ENCODE peak calls at places on chromosomes 11 and 22, in eight cellular contexts. H is RWPE1, V is A549, N is esophagus muscularis mucosa, Q is HL-60, K is stomach, L is ovary, O is nephron progenitor cell. S is an unnamed sample.

GRCh38 chr11:203056-203944 is 3.9 kb downstream of the BET1L start:
- DNase-seq in H (no peak), V (no peak), N (no peak), Q (no peak), K (peak; percentile 17), L (no peak), O (no peak), S (no peak)

GRCh38 chr11:99505319-99505718 is 484.6 kb downstream of the CNTN5 start:
- DNase-seq in H (peak; percentile 2), V (no peak), N (no peak), Q (no peak), K (no peak), L (no peak), O (no peak), S (no peak)

GRCh38 chr11:67416416-67417335 is 1.2 kb downstream of the CARNS1 start:
- DNase-seq in H (no peak), V (no peak), N (no peak), Q (no peak), K (peak; percentile 79), L (no peak), O (no peak), S (no peak)

GRCh38 chr22:40213478-40213877 is 35.8 kb downstream of the TNRC6B start:
- DNase-seq in H (no peak), V (no peak), N (no peak), Q (no peak), K (no peak), L (no peak), O (no peak), S (no peak)

GRCh38 chr11:3157381-3158130 is 7.6 kb downstream of the OSBPL5 start:
- DNase-seq in H (no peak), V (no peak), N (no peak), Q (no peak), K (no peak), L (no peak), O (peak; percentile 0), S (no peak)

GRCh38 chr11:8283510-8284272 is 20.0 kb upstream of the LMO1 start:
- DNase-seq in H (no peak), V (no peak), N (no peak), Q (no peak), K (no peak), L (no peak), O (peak; percentile 68), S (no peak)

GRCh38 chr11:68543594-68543993 is 83.0 kb downstream of the PPP6R3 start:
- DNase-seq in H (no peak), V (no peak), N (no peak), Q (no peak), K (no peak), L (no peak), O (no peak), S (no peak)

GRCh38 chr22:48089601-48090331 is 1327.3 kb downstream of the TBC1D22A start:
- DNase-seq in H (no peak), V (peak; percentile 16), N (no peak), Q (no peak), K (no peak), L (peak; percentile 50), O (peak; percentile 42), S (no peak)

GRCh38 chr11:1820463-1821325 is 14.1 kb upstream of the SYT8 start:
- DNase-seq in H (peak; percentile 77), V (no peak), N (no peak), Q (no peak), K (no peak), L (no peak), O (no peak), S (no peak)

GRCh38 chr11:93117578-93117964 is 80.2 kb downstream of the SLC36A4 start:
- DNase-seq in H (no peak), V (no peak), N (no peak), Q (no peak), K (no peak), L (no peak), O (no peak), S (no peak)

GRCh38 chr22:30649430-30650007 is 13.9 kb downstream of the SLC35E4 start:
- DNase-seq in H (peak; percentile 76), V (no peak), N (no peak), Q (peak; percentile 45), K (peak; percentile 78), L (peak; percentile 27), O (no peak), S (peak; percentile 89)

GRCh38 chr11:9590717-9591116 is 17.2 kb downstream of the WEE1 start:
- DNase-seq in H (no peak), V (no peak), N (no peak), Q (no peak), K (no peak), L (no peak), O (no peak), S (no peak)

GRCh38 chr11:128905345-128906184 is 14.4 kb downstream of the KCNJ5 start:
- DNase-seq in H (peak; percentile 67), V (peak; percentile 80), N (no peak), Q (no peak), K (peak; percentile 56), L (no peak), O (peak; percentile 56), S (peak; percentile 69)

GRCh38 chr11:72962084-72962483 is 147.9 kb downstream of the ATG16L2 start:
- DNase-seq in H (no peak), V (no peak), N (no peak), Q (peak; percentile 40), K (no peak), L (no peak), O (no peak), S (no peak)

GRCh38 chr22:33350391-33350955 is 292.3 kb upstream of the SYN3 start:
- DNase-seq in H (no peak), V (no peak), N (peak; percentile 64), Q (no peak), K (no peak), L (no peak), O (peak; percentile 15), S (no peak)

GRCh38 chr22:38706101-38706884 is 549 bp downstream of the GTPBP1 start:
- DNase-seq in H (no peak), V (no peak), N (no peak), Q (no peak), K (peak; percentile 60), L (peak; percentile 59), O (no peak), S (peak; percentile 31)

GRCh38 chr22:44542561-44543222 is 44.7 kb upstream of the RTL6 start:
- DNase-seq in H (no peak), V (no peak), N (no peak), Q (no peak), K (no peak), L (no peak), O (no peak), S (no peak)

GRCh38 chr22:40009231-40009769 is 14.5 kb downstream of the FAM83F start:
- DNase-seq in H (no peak), V (no peak), N (no peak), Q (no peak), K (peak; percentile 41), L (no peak), O (peak; percentile 42), S (no peak)

GRCh38 chr11:79160786-79161403 is 279.9 kb downstream of the TENM4 start:
- DNase-seq in H (no peak), V (no peak), N (peak; percentile 60), Q (no peak), K (no peak), L (no peak), O (peak; percentile 20), S (no peak)
- TF ChIP-seq CTCF in H (no peak), V (no peak), N (no peak), Q (no peak), K (no peak), L (no peak), O (peak; percentile 38), S (no peak)

GRCh38 chr11:86191874-86192273 is 52.7 kb upstream of the EED start:
- DNase-seq in H (no peak), V (no peak), N (no peak), Q (no peak), K (no peak), L (no peak), O (no peak), S (no peak)

GRCh38 chr11:86192858-86193257 is 51.7 kb upstream of the EED start:
- DNase-seq in H (no peak), V (no peak), N (no peak), Q (no peak), K (no peak), L (no peak), O (no peak), S (no peak)

GRCh38 chr11:86196291-86196690 is 48.3 kb upstream of the EED start:
- DNase-seq in H (no peak), V (no peak), N (no peak), Q (no peak), K (no peak), L (no peak), O (no peak), S (no peak)

GRCh38 chr11:86194998-86195397 is 49.6 kb upstream of the EED start:
- DNase-seq in H (no peak), V (no peak), N (no peak), Q (no peak), K (no peak), L (no peak), O (no peak), S (no peak)

GRCh38 chr11:86193297-86194095 is 51.1 kb upstream of the EED start:
- DNase-seq in H (peak; percentile 73), V (peak; percentile 87), N (no peak), Q (peak; percentile 45), K (peak; percentile 56), L (peak; percentile 54), O (peak; percentile 43), S (peak; percentile 67)
- TF ChIP-seq CTCF in H (peak; percentile 66), V (peak; percentile 85), N (peak; percentile 66), Q (peak; percentile 68), K (peak; percentile 76), L (peak; percentile 17), O (peak; percentile 55), S (peak; percentile 27)

DNA sequence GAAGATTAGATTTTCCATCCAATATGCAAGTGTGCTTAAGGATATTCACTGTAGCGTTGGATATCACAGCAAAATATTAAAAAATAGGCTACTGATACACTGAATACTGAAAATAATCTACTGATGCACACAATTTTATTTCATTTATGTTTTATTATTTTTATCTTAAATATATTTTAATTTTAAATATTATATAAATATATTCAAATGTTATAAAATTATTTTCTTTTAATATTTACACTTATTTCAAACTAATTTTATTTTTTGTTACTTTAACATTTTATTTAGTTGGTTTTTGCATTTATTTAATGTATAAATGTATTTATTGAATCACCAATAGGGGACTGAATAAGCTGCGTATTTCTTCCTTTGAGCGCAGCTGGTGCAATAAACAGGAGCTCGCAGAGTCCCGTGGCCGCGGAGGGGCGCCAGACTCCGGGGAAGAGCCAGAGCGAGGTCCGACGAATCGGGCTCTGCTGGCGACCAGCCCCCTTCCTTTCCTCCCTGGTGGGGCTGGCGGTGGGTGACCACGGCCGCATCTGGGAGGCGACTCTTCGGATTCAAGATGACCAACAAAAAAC is 12.2 kb downstream of the MMP3 start:
- DNase-seq in H (no peak), V (no peak), N (no peak), Q (no peak), K (no peak), L (no peak), O (peak; percentile 8), S (peak; percentile 79)
- TF ChIP-seq CTCF in H (peak; percentile 41), V (no peak), N (no peak), Q (no peak), K (peak; percentile 7), L (no peak), O (no peak), S (peak; percentile 57)

GRCh38 chr11:118247041-118247440 is 5.1 kb downstream of the MPZL3 start:
- DNase-seq in H (no peak), V (no peak), N (no peak), Q (no peak), K (no peak), L (no peak), O (no peak), S (no peak)

GRCh38 chr11:118252688-118253087 is 523 bp upstream of the MPZL3 start:
- DNase-seq in H (no peak), V (no peak), N (no peak), Q (no peak), K (no peak), L (no peak), O (no peak), S (no peak)

GRCh38 chr11:118251858-118252652 is at the start of gene MPZL3:
- DNase-seq in H (peak; percentile 96), V (peak; percentile 57), N (no peak), Q (peak; percentile 73), K (peak; percentile 93), L (peak; percentile 53), O (peak; percentile 60), S (peak; percentile 86)
- TF ChIP-seq CTCF in H (no peak), V (no peak), N (no peak), Q (no peak), K (no peak), L (no peak), O (no peak), S (no peak)